ENCODE peak calls at places on chromosomes 1 and 21, in ten cellular contexts. M is heart left ventricle; I is ecto neural progenitor cell; B is A172; P is stimulated activated CD4-positive, alpha-beta T cell treated with anti-CD3 and anti-CD28 coated beads, Interleukin-1b, Interleukin-23, amount 100 ng/mL, for 24 hours; X is GDM1; F is C1 segment of cervical spinal cord; T is cardiac fibroblast; N is Panc1; K is naive thymus-derived CD8-positive, alpha-beta T cell. A is an unnamed sample.

GRCh38 chr1:66984491-66984890 is 59.7 kb downstream of the MIER1 start:
- DNase-seq in B (no peak), N (no peak), F (no peak), T (no peak), P (no peak), K (no peak), I (no peak), M (no peak), X (no peak), A (no peak)

GRCh38 chr1:54223441-54224202 is 23.7 kb downstream of the MRPL37 start:
- DNase-seq in F (no peak), T (no peak), X (no peak), K (no peak), B (no peak), I (no peak), N (no peak), M (no peak), P (no peak), A (no peak)

GRCh38 chr1:17192394-17193221 is 12.3 kb upstream of the PADI1 start:
- DNase-seq in P (no peak), I (peak), X (no peak), N (no peak), F (no peak), T (peak), B (no peak), M (no peak), K (no peak), A (no peak)

GRCh38 chr21:42565206-42565810 is 51.7 kb downstream of the SLC37A1 start:
- DNase-seq in K (no peak), T (no peak), X (no peak), B (no peak), M (no peak), N (no peak), F (no peak), I (no peak), P (no peak), A (peak)

GRCh38 chr1:226125831-226126230 is 60.7 kb downstream of the ACBD3 start:
- DNase-seq in M (no peak), B (no peak), X (no peak), F (no peak), T (no peak), I (peak), N (no peak), P (no peak), K (no peak), A (no peak)

GRCh38 chr1:3070654-3071506 is 1.9 kb downstream of the PRDM16 start:
- DNase-seq in N (no peak), X (no peak), I (peak), P (no peak), K (no peak), M (peak), B (no peak), T (no peak), F (no peak), A (no peak)

GRCh38 chr1:27634166-27634981 is 611 bp downstream of the FGR start:
- DNase-seq in N (no peak), X (peak), M (peak), I (peak), T (peak), B (no peak), F (no peak), P (no peak), K (peak), A (peak)

GRCh38 chr21:37452222-37452621 is 85.6 kb downstream of the DYRK1A start:
- DNase-seq in B (peak), M (no peak), X (no peak), F (no peak), P (no peak), K (no peak), T (peak), I (no peak), N (no peak), A (no peak)

GRCh38 chr1:218524526-218524925 is 179.4 kb downstream of the TGFB2 start:
- DNase-seq in I (no peak), B (no peak), N (no peak), T (no peak), F (no peak), K (no peak), P (no peak), X (no peak), M (no peak), A (no peak)

GRCh38 chr1:30034627-30035521 is 688.5 kb downstream of the MATN1 start:
- DNase-seq in F (no peak), P (no peak), X (no peak), N (no peak), B (peak), I (peak), M (no peak), K (no peak), T (peak), A (no peak)

GRCh38 chr1:8351693-8352470 is 34.0 kb downstream of the SLC45A1 start:
- DNase-seq in X (no peak), K (no peak), F (peak), N (no peak), M (no peak), T (peak), P (no peak), I (peak), B (no peak), A (peak)

GRCh38 chr1:181061891-181062777 is 26.4 kb upstream of the IER5 start:
- DNase-seq in X (peak), F (peak), P (no peak), I (no peak), T (no peak), N (no peak), B (no peak), K (peak), M (peak), A (peak)

GRCh38 chr1:166700696-166701095 is 138.6 kb upstream of the POGK start:
- DNase-seq in K (no peak), X (no peak), B (no peak), P (no peak), I (no peak), M (no peak), F (no peak), T (no peak), N (no peak), A (no peak)

GRCh38 chr1:78114034-78114956 is 68.5 kb downstream of the GIPC2 start:
- DNase-seq in T (peak), X (peak), K (peak), N (peak), M (no peak), P (peak), I (peak), B (peak), F (peak), A (peak)

GRCh38 chr1:118429856-118430255 is 244.8 kb upstream of the SPAG17 start:
- DNase-seq in T (no peak), M (no peak), X (no peak), F (no peak), I (no peak), K (no peak), P (no peak), B (no peak), N (no peak), A (no peak)

GRCh38 chr21:41640756-41641509 is 125.9 kb downstream of the RIPK4 start:
- DNase-seq in B (peak), K (no peak), X (no peak), N (no peak), F (no peak), I (no peak), T (peak), M (no peak), P (no peak), A (no peak)

GRCh38 chr1:112997781-112998180 is 41.8 kb upstream of the SLC16A1 start:
- DNase-seq in F (peak), K (no peak), N (no peak), I (no peak), T (peak), M (no peak), B (no peak), X (no peak), P (no peak), A (no peak)

GRCh38 chr1:47738560-47739182 is 258.5 kb downstream of the TRABD2B start:
- DNase-seq in M (no peak), T (peak), F (peak), N (no peak), B (peak), P (no peak), X (no peak), I (peak), K (no peak), A (no peak)

GRCh38 chr1:16048573-16049189 is 5.1 kb downstream of the CLCNKB start:
- DNase-seq in T (peak), X (no peak), M (no peak), K (peak), B (no peak), N (no peak), I (peak), F (no peak), P (no peak), A (peak)

GRCh38 chr1:54310439-54311328 is 95.5 kb downstream of the SSBP3 start:
- DNase-seq in N (no peak), P (no peak), K (no peak), T (peak), I (peak), F (peak), B (peak), X (no peak), M (peak), A (peak)

GRCh38 chr1:207659545-207660148 is 14.7 kb downstream of the CR1L start:
- DNase-seq in X (no peak), T (no peak), P (no peak), F (no peak), I (no peak), M (no peak), B (peak), N (no peak), K (no peak), A (no peak)

GRCh38 chr1:154729031-154729442 is 121.1 kb upstream of the ADAR start:
- DNase-seq in N (no peak), I (no peak), F (no peak), X (no peak), M (no peak), B (peak), T (peak), K (no peak), P (no peak), A (peak)

GRCh38 chr1:197838836-197839235 is 63.6 kb upstream of the DENND1B start:
- DNase-seq in B (peak), T (peak), N (no peak), K (no peak), F (no peak), I (no peak), M (no peak), P (no peak), X (no peak), A (no peak)

GRCh38 chr1:36133484-36133883 is 8.5 kb upstream of the COL8A2 start:
- DNase-seq in X (no peak), T (peak), B (peak), M (no peak), P (no peak), N (no peak), F (no peak), K (no peak), I (no peak), A (no peak)

GRCh38 chr1:95116666-95117206 is 419 bp upstream of the TLCD4 start:
- DNase-seq in M (peak), K (peak), B (peak), F (peak), P (no peak), N (peak), X (no peak), I (peak), T (peak), A (peak)

GRCh38 chr21:37300114-37300746 is 33.1 kb upstream of the VPS26C start:
- DNase-seq in B (no peak), X (no peak), N (no peak), T (no peak), I (no peak), F (no peak), P (no peak), M (no peak), K (no peak), A (no peak)

GRCh38 chr1:54111624-54112023 is 41.2 kb downstream of the CDCP2 start:
- DNase-seq in P (no peak), B (no peak), F (no peak), X (no peak), M (peak), N (no peak), K (no peak), T (no peak), I (no peak), A (no peak)

GRCh38 chr1:33966346-33967141 is 102.7 kb downstream of the HMGB4 start:
- DNase-seq in I (no peak), K (no peak), M (no peak), X (no peak), P (no peak), F (no peak), T (peak), N (no peak), B (no peak), A (no peak)

GRCh38 chr1:239771550-239771949 is 320.1 kb upstream of the FMN2 start:
- DNase-seq in P (no peak), K (no peak), B (no peak), T (no peak), M (no peak), X (no peak), I (no peak), N (no peak), F (no peak), A (no peak)

GRCh38 chr1:39214998-39215873 is 10.7 kb downstream of the MACF1 start:
- DNase-seq in B (no peak), N (no peak), K (peak), F (peak), P (no peak), X (peak), M (no peak), I (no peak), T (no peak), A (peak)

GRCh38 chr21:19048088-19048672 is 644.6 kb upstream of the TMPRSS15 start:
- DNase-seq in X (no peak), I (no peak), K (no peak), F (no peak), M (no peak), N (no peak), B (no peak), T (no peak), P (no peak), A (no peak)

GRCh38 chr1:94056171-94056570 is 64.8 kb downstream of the ABCA4 start:
- DNase-seq in I (no peak), T (no peak), P (no peak), K (no peak), B (no peak), X (no peak), F (no peak), N (no peak), M (no peak), A (no peak)

GRCh38 chr1:150805899-150806298 is 2.2 kb downstream of the CTSK start:
- DNase-seq in F (no peak), N (no peak), B (no peak), K (no peak), T (no peak), M (no peak), X (no peak), P (no peak), I (no peak), A (no peak)

GRCh38 chr1:15290382-15290781 is 43.4 kb downstream of the FHAD1 start:
- DNase-seq in M (no peak), F (no peak), P (no peak), X (no peak), I (no peak), N (no peak), B (peak), T (peak), K (no peak), A (peak)

A was measured in activated CD4-positive, alpha-beta memory T cell treated with anti-CD3 and anti-CD28 coated beads for 36 hours.